ENCODE peak calls at places on chromosomes 2 and 18, in seven cellular contexts. Y is CD8-positive, alpha-beta T cell; E is PC-9; T is A549; F is gastrocnemius medialis; H is upper lobe of right lung; V is ovary. R is an unnamed sample.

GRCh38 chr2:165293439-165294420 is 54.5 kb downstream of the SCN2A start:
- DNase-seq in Y (no peak), E (peak), T (peak), F (peak), H (no peak), V (peak), R (no peak)

GRCh38 chr2:223834431-223834830 is 3.0 kb downstream of the AP1S3 start:
- DNase-seq in Y (no peak), E (no peak), T (no peak), F (no peak), H (no peak), V (no peak), R (no peak)

GRCh38 chr18:5582054-5582453 is 38.3 kb upstream of the EPB41L3 start:
- DNase-seq in Y (no peak), E (no peak), T (no peak), F (no peak), H (no peak), V (peak), R (no peak)

GRCh38 chr18:73577365-73577764 is 570.3 kb downstream of the FBXO15 start:
- DNase-seq in Y (no peak), E (no peak), T (no peak), F (no peak), H (no peak), V (no peak), R (no peak)

GRCh38 chr2:50529600-50530218 is 502.2 kb downstream of the NRXN1 start:
- DNase-seq in Y (no peak), E (no peak), T (peak), F (no peak), H (no peak), V (no peak), R (no peak)

GRCh38 chr2:68645523-68645922 is 2.1 kb downstream of the PROKR1 start:
- DNase-seq in Y (no peak), E (no peak), T (no peak), F (no peak), H (no peak), V (no peak), R (no peak)

GRCh38 chr2:224022474-224022873 is 16.6 kb downstream of the SERPINE2 start:
- DNase-seq in Y (no peak), E (no peak), T (no peak), F (no peak), H (no peak), V (no peak), R (no peak)

GRCh38 chr2:218289639-218290315 is 2.5 kb downstream of the TMBIM1 start:
- DNase-seq in Y (no peak), E (no peak), T (no peak), F (peak), H (no peak), V (no peak), R (no peak)

GRCh38 chr2:97997774-97998392 is 2.1 kb upstream of the TMEM131 start:
- DNase-seq in Y (no peak), E (no peak), T (no peak), F (no peak), H (no peak), V (no peak), R (no peak)

GRCh38 chr18:67310826-67311225 is 205.7 kb downstream of the DSEL start:
- DNase-seq in Y (no peak), E (no peak), T (no peak), F (no peak), H (no peak), V (no peak), R (no peak)

GRCh38 chr2:46805401-46805951 is 110.1 kb downstream of the MCFD2 start:
- DNase-seq in Y (no peak), E (no peak), T (no peak), F (no peak), H (no peak), V (no peak), R (peak)

GRCh38 chr2:119236796-119237195 is 13.2 kb downstream of the STEAP3 start:
- DNase-seq in Y (no peak), E (no peak), T (no peak), F (no peak), H (no peak), V (no peak), R (no peak)

GRCh38 chr18:46046126-46046525 is 25.9 kb downstream of the PSTPIP2 start:
- DNase-seq in Y (no peak), E (no peak), T (no peak), F (no peak), H (no peak), V (no peak), R (no peak)

GRCh38 chr18:47418746-47419145 is 167.3 kb upstream of the SKOR2 start:
- DNase-seq in Y (no peak), E (no peak), T (no peak), F (no peak), H (no peak), V (no peak), R (no peak)

GRCh38 chr2:14634223-14634884 is 1.8 kb downstream of the LRATD1 start:
- DNase-seq in Y (no peak), E (peak), T (peak), F (peak), H (peak), V (peak), R (peak)

GRCh38 chr2:240624950-240625621 is at the start of gene GPR35:
- DNase-seq in Y (peak), E (no peak), T (no peak), F (peak), H (peak), V (peak), R (peak)

GRCh38 chr2:239194731-239195317 is 206.0 kb downstream of the HDAC4 start:
- DNase-seq in Y (no peak), E (no peak), T (no peak), F (no peak), H (peak), V (peak), R (peak)

GRCh38 chr2:178484245-178485041 is 4.2 kb downstream of the PLEKHA3 start:
- DNase-seq in Y (no peak), E (no peak), T (no peak), F (no peak), H (no peak), V (no peak), R (peak)

GRCh38 chr18:68840554-68841263 is 42.8 kb downstream of the CCDC102B start:
- DNase-seq in Y (no peak), E (peak), T (peak), F (peak), H (no peak), V (no peak), R (peak)

GRCh38 chr2:158313734-158314133 is 142.8 kb downstream of the CCDC148 start:
- DNase-seq in Y (no peak), E (no peak), T (no peak), F (no peak), H (no peak), V (no peak), R (no peak)

GRCh38 chr2:20992201-20992711 is 51.6 kb downstream of the APOB start:
- DNase-seq in Y (no peak), E (peak), T (no peak), F (peak), H (no peak), V (no peak), R (peak)

GRCh38 chr2:185208261-185208660 is 530.3 kb upstream of the FSIP2 start:
- DNase-seq in Y (no peak), E (peak), T (no peak), F (no peak), H (no peak), V (no peak), R (no peak)

GRCh38 chr18:12361770-12362378 is 15.2 kb downstream of the AFG3L2 start:
- DNase-seq in Y (no peak), E (no peak), T (no peak), F (no peak), H (no peak), V (peak), R (no peak)

GRCh38 chr2:226403360-226403759 is 396.3 kb downstream of the IRS1 start:
- DNase-seq in Y (no peak), E (peak), T (peak), F (no peak), H (no peak), V (no peak), R (no peak)

GRCh38 chr2:150127995-150128394 is 359.5 kb downstream of the RND3 start:
- DNase-seq in Y (no peak), E (no peak), T (no peak), F (no peak), H (no peak), V (no peak), R (no peak)

GRCh38 chr2:220585241-220585640 is 957.8 kb downstream of the SLC4A3 start:
- DNase-seq in Y (no peak), E (no peak), T (no peak), F (no peak), H (no peak), V (no peak), R (no peak)

GRCh38 chr2:200604571-200605255 is 18.9 kb downstream of the AOX1 start:
- DNase-seq in Y (no peak), E (no peak), T (no peak), F (no peak), H (no peak), V (no peak), R (no peak)

GRCh38 chr2:237474931-237475703 is 11.9 kb upstream of the MLPH start:
- DNase-seq in Y (peak), E (peak), T (peak), F (peak), H (peak), V (peak), R (peak)

GRCh38 chr2:222919841-222920609 is 59.2 kb downstream of the ACSL3 start:
- DNase-seq in Y (no peak), E (peak), T (no peak), F (peak), H (no peak), V (no peak), R (no peak)

GRCh38 chr2:102027036-102027702 is 35.4 kb downstream of the IL1R2 start:
- DNase-seq in Y (no peak), E (no peak), T (no peak), F (no peak), H (no peak), V (no peak), R (no peak)
- H3K4me3 ChIP-seq in Y (no peak), E (no peak), T (no peak), F (no peak), H (no peak), V (no peak), R (no peak)

GRCh38 chr2:26469092-26469710 is 8.7 kb downstream of the OTOF start:
- DNase-seq in Y (peak), E (peak), T (peak), F (no peak), H (no peak), V (no peak), R (no peak)
- TF ChIP-seq CTCF in Y (peak), E (peak), T (peak), F (no peak), H (peak), V (no peak), R (peak)

GRCh38 chr2:95158441-95158840 is 1.2 kb downstream of the ZNF514 start:
- DNase-seq in Y (no peak), E (no peak), T (no peak), F (no peak), H (no peak), V (no peak), R (no peak)
- H3K27ac ChIP-seq in Y (peak), E (no peak), T (peak), F (peak), H (no peak), V (no peak), R (peak)

GRCh38 chr18:57438669-57439616 is 3.8 kb downstream of the ONECUT2 start:
- DNase-seq in Y (no peak), E (no peak), T (no peak), F (no peak), H (no peak), V (no peak), R (no peak)
- H3K4me3 ChIP-seq in Y (no peak), E (peak), T (peak), F (peak), H (no peak), V (no peak), R (no peak)

GRCh38 chr2:42931147-42931817 is 138.9 kb upstream of the HAAO start:
- DNase-seq in Y (no peak), E (no peak), T (no peak), F (no peak), H (peak), V (no peak), R (no peak)
- TF ChIP-seq CTCF in Y (no peak), E (no peak), T (peak), F (no peak), H (no peak), V (no peak), R (no peak)

DNA sequence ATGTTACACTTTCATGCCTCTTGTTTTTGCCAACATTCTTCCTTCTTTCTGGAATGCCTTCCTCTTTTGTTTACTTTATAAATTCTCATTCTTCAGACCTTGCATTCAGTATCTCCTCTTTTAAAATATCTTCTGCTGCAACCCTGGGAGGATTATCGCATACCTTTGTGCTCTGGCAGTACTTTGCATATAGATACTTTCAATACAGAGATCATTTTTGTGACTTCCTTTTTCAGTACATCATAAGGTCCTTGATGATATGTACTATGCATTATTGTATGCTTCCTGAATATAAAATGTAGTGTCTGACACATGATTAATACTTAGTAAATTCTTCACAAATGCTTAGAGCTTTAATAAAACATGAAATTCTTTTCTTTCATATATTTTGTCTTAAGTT is 538.7 kb downstream of the TRIB2 start:
- DNase-seq in Y (no peak), E (no peak), T (no peak), F (no peak), H (no peak), V (no peak), R (no peak)
- H3K27ac ChIP-seq in Y (no peak), E (no peak), T (no peak), F (no peak), H (no peak), V (no peak), R (no peak)

GRCh38 chr2:96156011-96156820 is 11.0 kb upstream of the DUSP2 start:
- DNase-seq in Y (no peak), E (no peak), T (no peak), F (no peak), H (peak), V (no peak), R (peak)

GRCh38 chr2:96158554-96158940 is 13.3 kb upstream of the DUSP2 start:
- DNase-seq in Y (no peak), E (no peak), T (no peak), F (no peak), H (peak), V (no peak), R (peak)

GRCh38 chr2:96157649-96158553 is 12.7 kb upstream of the DUSP2 start:
- DNase-seq in Y (peak), E (no peak), T (no peak), F (no peak), H (peak), V (no peak), R (peak)

GRCh38 chr2:96159084-96159830 is 14.0 kb upstream of the DUSP2 start:
- DNase-seq in Y (peak), E (no peak), T (no peak), F (no peak), H (peak), V (no peak), R (peak)

DNA sequence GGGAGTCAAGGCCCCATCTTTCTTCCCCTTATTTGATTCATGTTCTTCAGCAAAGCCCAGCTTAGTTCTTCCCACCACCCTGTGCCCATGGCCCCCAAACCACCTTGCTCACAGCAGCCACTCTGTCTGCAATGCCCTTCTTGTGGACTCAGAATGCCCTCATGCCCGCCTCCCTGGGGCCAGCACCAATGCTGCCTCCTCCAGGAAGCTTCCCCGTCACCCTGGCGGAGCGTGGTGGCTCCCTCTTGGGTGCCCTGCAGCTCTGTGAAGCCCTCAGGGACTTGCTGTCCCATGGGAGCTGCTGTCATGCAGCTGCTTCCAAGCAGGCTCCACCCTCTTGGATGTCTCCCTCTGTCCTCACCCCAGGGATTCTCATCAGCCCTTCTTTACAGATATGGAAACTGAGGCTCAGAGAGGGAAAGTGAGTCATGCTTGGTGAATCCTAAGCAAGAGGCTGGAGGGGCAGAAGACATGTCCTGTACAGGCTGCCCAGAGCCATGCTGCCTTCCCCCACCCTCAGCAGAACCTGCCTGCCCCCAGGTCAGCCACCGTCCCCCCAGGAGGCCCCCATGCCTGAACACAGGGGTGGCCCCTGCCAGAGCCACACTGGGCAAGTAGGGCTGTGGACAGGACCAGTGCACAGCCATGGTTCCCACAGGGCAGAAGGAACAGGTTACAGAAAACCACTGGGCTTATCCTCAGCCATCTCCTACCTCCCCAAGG is 11.8 kb upstream of the DUSP2 start:
- DNase-seq in Y (no peak), E (no peak), T (no peak), F (no peak), H (peak), V (no peak), R (peak)
- H3K4me3 ChIP-seq in Y (no peak), E (no peak), T (no peak), F (no peak), H (no peak), V (no peak), R (no peak)

GRCh38 chr2:141554810-141555209 is 576.0 kb downstream of the LRP1B start:
- DNase-seq in Y (no peak), E (no peak), T (peak), F (no peak), H (no peak), V (no peak), R (no peak)
- TF ChIP-seq CTCF in Y (no peak), E (peak), T (peak), F (no peak), H (peak), V (no peak), R (no peak)

DNA sequence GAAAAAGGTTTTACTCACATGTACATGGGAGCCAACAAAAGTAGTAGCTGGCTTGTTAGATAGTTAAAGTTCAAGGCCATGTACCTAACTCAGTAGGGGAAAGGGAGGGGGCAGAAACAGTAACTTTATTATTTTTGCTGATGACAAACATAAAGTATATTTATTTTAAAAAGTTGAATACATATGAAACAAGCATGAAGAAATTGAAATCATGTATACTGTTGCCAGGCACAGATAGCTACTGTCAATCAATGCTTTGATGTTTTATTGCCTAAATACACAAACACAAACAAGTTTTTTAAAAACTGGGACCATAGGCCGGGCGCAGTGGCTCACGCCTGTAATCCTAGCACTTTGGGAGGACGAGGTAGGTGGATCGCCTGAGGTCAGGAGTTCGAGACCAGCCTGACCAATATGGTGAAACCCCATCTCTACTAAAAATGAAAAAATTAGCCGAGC is 7.6 kb upstream of the PSD4 start:
- DNase-seq in Y (no peak), E (no peak), T (no peak), F (no peak), H (no peak), V (no peak), R (no peak)
- H3K27ac ChIP-seq in Y (no peak), E (no peak), T (no peak), F (no peak), H (no peak), V (no peak), R (no peak)